ENCODE peak calls at places on chromosomes 5 and 9, in nine cellular contexts. Y, K, M, G, D, A, L, W and O are unnamed samples.

GRCh38 chr9:114899461-114899860 is 30.9 kb downstream of the TNFSF8 start:
- DNase-seq in L (no peak), G (no peak), A (no peak), D (no peak), M (no peak), W (no peak), K (no peak), Y (no peak), O (no peak)

GRCh38 chr5:54990751-54991349 is 5.5 kb upstream of the ESM1 start:
- DNase-seq in L (no peak), A (no peak), M (no peak), D (no peak), Y (no peak), G (no peak), W (no peak), K (no peak), O (no peak)

GRCh38 chr5:35924950-35925722 is 13.3 kb downstream of the CAPSL start:
- DNase-seq in D (peak), K (peak), M (peak), A (peak), W (peak), G (no peak), Y (peak), L (peak), O (no peak)

GRCh38 chr9:4137755-4138154 is 162.1 kb downstream of the GLIS3 start:
- DNase-seq in K (no peak), Y (no peak), L (no peak), M (no peak), A (no peak), G (no peak), D (no peak), W (no peak), O (no peak)

GRCh38 chr5:79297661-79298060 is 61.7 kb downstream of the JMY start:
- DNase-seq in K (no peak), A (no peak), W (no peak), D (peak), G (no peak), L (no peak), Y (no peak), M (no peak), O (no peak)

GRCh38 chr9:114156658-114157421 is 1.5 kb downstream of the COL27A1 start:
- DNase-seq in L (no peak), G (no peak), Y (peak), W (peak), D (peak), M (peak), K (peak), A (peak), O (no peak)

GRCh38 chr5:149645236-149645635 is 63.9 kb downstream of the ARHGEF37 start:
- DNase-seq in L (no peak), G (no peak), A (no peak), D (no peak), M (no peak), W (no peak), K (peak), Y (no peak), O (no peak)

GRCh38 chr5:5418764-5419163 is 3.7 kb upstream of the ICE1 start:
- DNase-seq in K (no peak), A (no peak), G (no peak), M (peak), W (no peak), D (no peak), L (no peak), Y (no peak), O (peak)

GRCh38 chr5:144335561-144335960 is 164.9 kb downstream of the KCTD16 start:
- DNase-seq in M (no peak), A (no peak), K (no peak), D (no peak), G (no peak), Y (no peak), L (no peak), W (no peak), O (no peak)

GRCh38 chr9:79667716-79668458 is 96.1 kb downstream of the TLE4 start:
- DNase-seq in W (peak), K (no peak), D (no peak), A (peak), G (peak), Y (no peak), M (no peak), L (no peak), O (no peak)

GRCh38 chr9:77883846-77884771 is 147.5 kb downstream of the GNAQ start:
- DNase-seq in W (no peak), D (no peak), K (no peak), M (no peak), G (no peak), L (no peak), Y (no peak), A (no peak), O (no peak)

GRCh38 chr5:179437341-179438001 is 92.2 kb upstream of the ADAMTS2 start:
- DNase-seq in L (no peak), W (no peak), Y (peak), K (peak), G (no peak), D (no peak), A (no peak), M (no peak), O (no peak)

GRCh38 chr5:121707196-121707595 is 144.5 kb upstream of the FTMT start:
- DNase-seq in G (no peak), L (no peak), D (no peak), W (no peak), M (no peak), K (no peak), A (no peak), Y (no peak), O (no peak)

GRCh38 chr9:2466703-2467102 is 154.9 kb upstream of the VLDLR start:
- DNase-seq in L (no peak), W (no peak), K (no peak), M (peak), A (no peak), G (no peak), D (no peak), Y (no peak), O (no peak)

GRCh38 chr9:34454571-34455065 is 3.8 kb downstream of the FAM219A start:
- DNase-seq in Y (peak), K (no peak), G (no peak), W (no peak), A (no peak), M (no peak), L (no peak), D (no peak), O (no peak)

GRCh38 chr9:116450378-116451139 is 236.5 kb upstream of the TRIM32 start:
- DNase-seq in G (no peak), K (no peak), W (no peak), M (no peak), L (no peak), Y (no peak), D (peak), A (peak), O (no peak)

GRCh38 chr5:74422671-74423070 is 217.9 kb downstream of the ENC1 start:
- DNase-seq in G (no peak), M (no peak), K (no peak), W (no peak), A (no peak), D (no peak), L (no peak), Y (no peak), O (no peak)

GRCh38 chr9:137466041-137466799 is 7.1 kb upstream of the NSMF start:
- DNase-seq in W (no peak), Y (no peak), D (no peak), M (no peak), L (no peak), G (no peak), K (no peak), A (no peak), O (no peak)

GRCh38 chr9:135244271-135244691 is 156.8 kb downstream of the OLFM1 start:
- DNase-seq in D (no peak), G (no peak), K (peak), L (no peak), A (no peak), W (peak), Y (no peak), M (no peak), O (no peak)

GRCh38 chr9:95341262-95342011 is 23.9 kb upstream of the FANCC start:
- DNase-seq in D (no peak), K (no peak), Y (no peak), A (no peak), G (no peak), M (no peak), L (no peak), W (no peak), O (peak)

GRCh38 chr9:93574900-93575705 is 1.3 kb upstream of the PHF2 start:
- DNase-seq in W (peak), L (no peak), K (peak), D (no peak), M (no peak), A (no peak), G (no peak), Y (peak), O (no peak)

GRCh38 chr5:111948517-111948916 is 191.5 kb upstream of the NREP start:
- DNase-seq in W (no peak), A (no peak), G (no peak), D (no peak), L (no peak), Y (no peak), K (no peak), M (no peak), O (no peak)

GRCh38 chr5:129460121-129460950 is at the start of gene ADAMTS19:
- DNase-seq in G (no peak), L (no peak), Y (peak), K (no peak), A (no peak), D (no peak), W (no peak), M (peak), O (no peak)
- TF ChIP-seq POLR2AphosphoS5 in G (no peak), L (no peak), Y (no peak), K (no peak), A (no peak), D (no peak), W (no peak), M (no peak), O (no peak)

DNA sequence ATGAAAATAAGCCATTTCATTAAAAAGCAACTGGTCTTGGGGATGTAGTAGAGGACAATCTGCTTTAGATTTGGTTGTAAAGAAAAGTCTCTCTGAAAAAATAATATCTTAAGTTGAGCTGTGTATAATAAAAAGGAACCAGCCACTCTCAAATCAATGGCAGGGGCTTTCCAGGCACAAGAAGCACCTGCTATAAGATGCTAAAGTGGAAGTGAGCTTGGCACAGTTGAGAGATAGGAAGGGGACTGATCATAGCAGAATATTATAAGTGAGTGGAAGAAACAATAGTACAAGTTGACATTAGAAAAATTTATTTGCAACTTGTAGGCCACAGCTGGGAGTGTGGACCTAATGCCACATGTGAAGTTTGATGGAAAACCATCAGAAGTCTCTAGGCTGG is 28.1 kb upstream of the SPINK5 start:
- DNase-seq in K (no peak), L (no peak), Y (no peak), A (no peak), M (no peak), W (no peak), G (no peak), D (no peak), O (no peak)
- H3K4me3 ChIP-seq in K (no peak), L (no peak), Y (no peak), A (no peak), M (no peak), W (no peak), G (no peak), D (no peak), O (no peak)

DNA sequence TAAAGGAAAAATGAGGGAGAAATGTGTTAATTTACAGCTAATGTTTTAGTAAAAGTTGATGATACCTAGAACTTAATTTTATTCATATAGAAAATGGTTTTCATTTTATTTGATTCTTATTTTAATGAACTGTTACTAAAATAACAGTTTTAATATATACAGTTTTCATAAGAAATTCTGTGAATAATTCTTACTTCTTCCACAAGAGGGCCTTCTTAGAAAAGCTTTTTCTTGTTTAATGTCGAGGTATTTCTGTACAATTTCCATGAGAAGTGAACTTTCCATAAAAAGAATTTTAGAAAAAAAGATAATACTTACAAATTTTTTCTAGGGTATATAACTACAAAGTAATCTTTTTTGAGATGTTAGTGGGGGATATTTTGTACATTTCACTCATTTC is 73.9 kb downstream of the KLF9 start:
- DNase-seq in W (no peak), Y (peak), A (no peak), D (no peak), G (peak), L (no peak), K (no peak), M (no peak), O (no peak)
- TF ChIP-seq CTCF in W (peak), Y (peak), A (peak), D (peak), G (peak), L (no peak), K (peak), M (peak), O (peak)

DNA sequence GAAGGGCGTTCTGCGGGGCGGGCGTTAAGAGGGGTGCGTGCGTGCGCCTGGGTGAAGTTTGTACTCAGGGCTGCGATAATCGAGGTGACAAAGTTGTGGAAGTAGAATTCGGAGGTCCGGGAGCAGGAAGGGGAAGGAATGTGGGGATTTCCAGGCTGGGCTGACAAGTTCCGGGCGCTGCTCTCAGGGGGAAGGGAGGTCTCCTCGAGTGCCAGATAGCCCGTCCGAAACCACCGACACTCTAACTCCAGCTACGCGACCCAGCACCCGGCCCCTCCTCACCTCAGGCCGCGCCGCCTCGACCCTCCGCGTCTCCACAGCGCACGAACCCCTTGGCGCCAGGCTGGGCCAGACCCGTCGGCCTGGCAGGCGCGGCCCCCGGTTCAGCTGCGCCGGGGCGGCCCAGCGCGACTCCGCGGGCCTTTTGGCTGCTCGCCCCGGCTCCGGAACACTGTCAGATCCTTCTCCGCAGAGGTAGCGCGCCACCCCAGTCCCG is at the start of gene IL6ST:
- DNase-seq in L (no peak), K (no peak), Y (no peak), G (peak), D (peak), M (peak), A (peak), W (peak), O (no peak)
- TF ChIP-seq POLR2AphosphoS5 in L (peak), K (no peak), Y (no peak), G (no peak), D (no peak), M (peak), A (no peak), W (peak), O (no peak)

GRCh38 chr9:117705386-117705785 is 1.2 kb downstream of the TLR4 start:
- DNase-seq in W (no peak), A (no peak), M (no peak), G (no peak), L (no peak), D (no peak), Y (no peak), K (no peak), O (no peak)
- H3K4me3 ChIP-seq in W (peak), A (no peak), M (peak), G (no peak), L (no peak), D (no peak), Y (no peak), K (no peak), O (peak)

DNA sequence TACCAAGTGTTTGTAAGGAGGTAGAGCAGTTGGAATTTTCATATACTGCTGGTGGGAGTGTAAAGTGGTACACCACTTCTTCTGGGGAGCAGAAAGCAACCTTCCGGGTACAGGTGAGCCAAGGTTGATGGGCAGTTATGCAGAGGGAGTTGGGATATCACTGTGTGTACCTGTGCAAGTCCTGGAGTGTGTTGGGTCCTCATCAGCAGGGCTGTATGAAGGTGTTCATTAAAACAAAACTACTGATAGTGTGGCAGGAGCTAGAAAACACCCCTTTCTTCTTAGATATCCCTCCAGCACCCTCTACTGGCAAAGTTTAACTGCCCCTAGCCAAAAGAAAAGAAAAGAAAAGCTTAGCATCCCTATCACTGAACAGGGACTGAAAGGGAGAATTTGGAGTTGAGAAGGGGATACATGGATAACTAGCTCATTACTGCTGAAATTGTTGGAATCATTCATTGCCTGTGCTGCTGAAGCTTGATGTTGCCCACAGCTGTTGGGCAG is 10.7 kb downstream of the MARCHF6 start:
- DNase-seq in D (no peak), L (no peak), Y (no peak), M (no peak), A (no peak), K (no peak), W (no peak), G (peak), O (no peak)
- TF ChIP-seq CTCF in D (peak), L (peak), Y (peak), M (peak), A (no peak), K (no peak), W (peak), G (peak), O (peak)